ENCODE peak calls at places on chromosomes 2 and 18, in five cellular contexts. Z, E, M, G and B are unnamed samples.

GRCh38 chr18:59900222-59901128 is 679 bp downstream of the PMAIP1 start:
- DNase-seq in Z (no peak), E (no peak), M (peak; percentile 63), G (peak; percentile 52), B (peak; percentile 27)

GRCh38 chr2:150609831-150610582 is 122.5 kb upstream of the RND3 start:
- DNase-seq in Z (no peak), E (no peak), M (no peak), G (no peak), B (no peak)

GRCh38 chr2:8677646-8678592 is 3.9 kb upstream of the ID2 start:
- DNase-seq in Z (peak; percentile 61), E (no peak), M (peak; percentile 70), G (peak; percentile 80), B (peak; percentile 64)

GRCh38 chr2:12177052-12177994 is 430.9 kb downstream of the LPIN1 start:
- DNase-seq in Z (peak; percentile 96), E (no peak), M (peak; percentile 14), G (peak; percentile 23), B (peak; percentile 43)

GRCh38 chr2:238031749-238032148 is 29.1 kb upstream of the SCLY start:
- DNase-seq in Z (no peak), E (no peak), M (no peak), G (no peak), B (no peak)

GRCh38 chr18:24488824-24489493 is 28.5 kb downstream of the HRH4 start:
- DNase-seq in Z (no peak), E (no peak), M (peak; percentile 18), G (peak; percentile 30), B (no peak)

GRCh38 chr18:49691177-49691608 is 122.1 kb downstream of the ACAA2 start:
- DNase-seq in Z (no peak), E (no peak), M (peak; percentile 12), G (peak; percentile 60), B (no peak)

GRCh38 chr2:45816273-45816672 is 164.8 kb downstream of the PRKCE start:
- DNase-seq in Z (no peak), E (no peak), M (peak; percentile 22), G (no peak), B (peak; percentile 45)

GRCh38 chr2:172283476-172283875 is 143.9 kb upstream of the ITGA6 start:
- DNase-seq in Z (no peak), E (no peak), M (no peak), G (no peak), B (no peak)

GRCh38 chr2:43402452-43402937 is 176.1 kb upstream of the ZFP36L2 start:
- DNase-seq in Z (no peak), E (no peak), M (no peak), G (no peak), B (no peak)

GRCh38 chr2:219249203-219249980 is 3.7 kb upstream of the TUBA4B start:
- DNase-seq in Z (peak; percentile 87), E (no peak), M (peak; percentile 93), G (peak; percentile 86), B (peak; percentile 64)

GRCh38 chr18:73340135-73340934 is 472.5 kb upstream of the NETO1 start:
- DNase-seq in Z (no peak), E (no peak), M (no peak), G (peak; percentile 82), B (no peak)

GRCh38 chr2:85437488-85438290 is 19.2 kb downstream of the SH2D6 start:
- DNase-seq in Z (peak; percentile 92), E (peak; percentile 97), M (peak; percentile 89), G (peak; percentile 90), B (peak; percentile 92)

GRCh38 chr2:31413876-31414550 is 529 bp downstream of the XDH start:
- DNase-seq in Z (no peak), E (no peak), M (peak; percentile 36), G (peak; percentile 45), B (no peak)

GRCh38 chr2:144032566-144032965 is 487.4 kb downstream of the ZEB2 start:
- DNase-seq in Z (no peak), E (no peak), M (no peak), G (no peak), B (no peak)

GRCh38 chr2:423479-423878 is 135.6 kb upstream of the ALKAL2 start:
- DNase-seq in Z (no peak), E (peak; percentile 20), M (no peak), G (no peak), B (no peak)

GRCh38 chr2:181949047-181949446 is 36.6 kb upstream of the PPP1R1C start:
- DNase-seq in Z (no peak), E (no peak), M (no peak), G (no peak), B (no peak)

GRCh38 chr18:13043066-13043465 is 51.9 kb downstream of the CEP192 start:
- DNase-seq in Z (no peak), E (no peak), M (no peak), G (no peak), B (no peak)

GRCh38 chr18:47737198-47737830 is 193.1 kb downstream of the SMAD2 start:
- DNase-seq in Z (no peak), E (no peak), M (no peak), G (no peak), B (no peak)

GRCh38 chr18:57107141-57107832 is 39.6 kb upstream of the BOD1L2 start:
- DNase-seq in Z (no peak), E (no peak), M (no peak), G (no peak), B (no peak)

GRCh38 chr2:5365871-5366461 is 326.2 kb upstream of the SOX11 start:
- DNase-seq in Z (peak; percentile 63), E (peak; percentile 83), M (peak; percentile 58), G (peak; percentile 70), B (peak; percentile 59)

GRCh38 chr18:57794951-57795728 is 8.0 kb downstream of the ATP8B1 start:
- DNase-seq in Z (no peak), E (no peak), M (no peak), G (no peak), B (no peak)

GRCh38 chr18:4181882-4182568 is 273.1 kb downstream of the DLGAP1 start:
- DNase-seq in Z (no peak), E (no peak), M (peak; percentile 8), G (no peak), B (no peak)

GRCh38 chr2:241228081-241228859 is 39.8 kb downstream of the ANO7 start:
- DNase-seq in Z (no peak), E (no peak), M (no peak), G (no peak), B (no peak)